ENCODE peak calls at places on chromosomes 1 and 21, in eight cellular contexts. K is colonic mucosa; C is hepatocyte; S is trophoblast cell; A is testis; P is lower lobe of right lung; H is CD4-positive, alpha-beta T cell; V is OCI-LY7. N is an unnamed sample.

GRCh38 chr1:206464456-206464964 is 5.8 kb upstream of the IKBKE start:
- DNase-seq in K (no peak), C (peak), S (no peak), A (no peak), P (no peak), H (no peak), V (no peak), N (no peak)

GRCh38 chr1:147541672-147542548 is 609 bp downstream of the BCL9 start:
- DNase-seq in K (peak), C (peak), S (no peak), A (peak), P (peak), H (peak), V (peak), N (peak)

GRCh38 chr1:156914440-156914856 is 6.0 kb upstream of the LRRC71 start:
- DNase-seq in K (no peak), C (peak), S (peak), A (no peak), P (peak), H (no peak), V (no peak), N (no peak)

GRCh38 chr1:56688522-56689026 is 43.5 kb downstream of the PRKAA2 start:
- DNase-seq in K (no peak), C (peak), S (peak), A (no peak), P (no peak), H (no peak), V (no peak), N (no peak)

GRCh38 chr21:19123053-19123452 is 719.5 kb upstream of the TMPRSS15 start:
- DNase-seq in K (no peak), C (no peak), S (no peak), A (no peak), P (no peak), H (no peak), V (no peak), N (no peak)

GRCh38 chr21:26949830-26950229 is 17.1 kb downstream of the ADAMTS5 start:
- DNase-seq in K (no peak), C (no peak), S (no peak), A (no peak), P (no peak), H (no peak), V (no peak), N (no peak)

GRCh38 chr1:231171623-231172197 is 9.9 kb downstream of the TRIM67 start:
- DNase-seq in K (no peak), C (no peak), S (peak), A (no peak), P (no peak), H (no peak), V (no peak), N (no peak)

GRCh38 chr21:41877901-41878830 is 978 bp downstream of the PRDM15 start:
- DNase-seq in K (peak), C (peak), S (no peak), A (peak), P (peak), H (no peak), V (peak), N (peak)

GRCh38 chr1:219347843-219348475 is 174.3 kb downstream of the LYPLAL1 start:
- DNase-seq in K (peak), C (no peak), S (no peak), A (peak), P (peak), H (no peak), V (no peak), N (peak)
- H3K27ac ChIP-seq in K (no peak), C (no peak), S (no peak), A (no peak), P (no peak), H (no peak), V (no peak), N (no peak)

DNA sequence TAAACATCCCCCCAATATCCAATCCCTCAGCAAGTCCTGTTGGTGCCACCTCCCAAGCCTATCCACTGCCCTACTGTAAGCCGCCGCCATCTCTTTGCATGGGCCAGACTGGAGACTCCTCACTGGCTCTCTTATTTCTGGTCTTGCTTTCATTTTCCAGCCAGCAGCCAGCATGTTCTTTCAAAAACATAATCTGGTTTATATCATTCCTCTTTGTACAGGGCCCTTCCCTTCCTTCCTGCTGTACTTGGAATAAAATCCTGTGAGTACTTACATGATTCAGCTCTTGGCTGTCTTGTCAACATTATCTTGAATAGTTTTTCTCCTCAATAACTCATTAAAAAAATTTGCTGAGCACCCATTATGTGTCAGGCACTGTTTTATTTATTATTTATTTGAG is 28.2 kb downstream of the TLR5 start:
- DNase-seq in K (no peak), C (no peak), S (no peak), A (peak), P (no peak), H (no peak), V (no peak), N (no peak)
- H3K27ac ChIP-seq in K (no peak), C (peak), S (no peak), A (no peak), P (peak), H (no peak), V (no peak), N (peak)

GRCh38 chr1:174957829-174958228 is 41.9 kb upstream of the CACYBP start:
- DNase-seq in K (no peak), C (no peak), S (no peak), A (no peak), P (no peak), H (no peak), V (no peak), N (no peak)
- H3K27ac ChIP-seq in K (no peak), C (no peak), S (no peak), A (no peak), P (no peak), H (no peak), V (peak), N (no peak)

GRCh38 chr1:6170742-6171201 is 9.3 kb downstream of the CHD5 start:
- DNase-seq in K (no peak), C (no peak), S (no peak), A (no peak), P (no peak), H (no peak), V (no peak), N (no peak)
- H3K27ac ChIP-seq in K (no peak), C (no peak), S (no peak), A (no peak), P (no peak), H (no peak), V (no peak), N (no peak)

GRCh38 chr1:162680419-162681126 is 48.3 kb downstream of the DDR2 start:
- DNase-seq in K (no peak), C (no peak), S (no peak), A (peak), P (no peak), H (no peak), V (no peak), N (no peak)

GRCh38 chr1:162682013-162682419 is 49.8 kb downstream of the DDR2 start:
- DNase-seq in K (no peak), C (no peak), S (no peak), A (no peak), P (no peak), H (no peak), V (no peak), N (no peak)

GRCh38 chr1:162679298-162679697 is 47.0 kb downstream of the DDR2 start:
- DNase-seq in K (no peak), C (no peak), S (no peak), A (no peak), P (no peak), H (no peak), V (no peak), N (no peak)

GRCh38 chr1:162678439-162678838 is 46.2 kb downstream of the DDR2 start:
- DNase-seq in K (no peak), C (peak), S (no peak), A (peak), P (no peak), H (no peak), V (no peak), N (peak)

GRCh38 chr1:162681127-162681435 is 48.8 kb downstream of the DDR2 start:
- DNase-seq in K (no peak), C (no peak), S (no peak), A (no peak), P (no peak), H (no peak), V (no peak), N (no peak)
- H3K27ac ChIP-seq in K (no peak), C (no peak), S (no peak), A (no peak), P (no peak), H (no peak), V (no peak), N (no peak)

GRCh38 chr1:182633031-182633430 is 28.8 kb upstream of the RGS16 start:
- DNase-seq in K (no peak), C (no peak), S (no peak), A (no peak), P (no peak), H (no peak), V (no peak), N (no peak)
- H3K27ac ChIP-seq in K (no peak), C (no peak), S (peak), A (no peak), P (no peak), H (no peak), V (peak), N (no peak)

DNA sequence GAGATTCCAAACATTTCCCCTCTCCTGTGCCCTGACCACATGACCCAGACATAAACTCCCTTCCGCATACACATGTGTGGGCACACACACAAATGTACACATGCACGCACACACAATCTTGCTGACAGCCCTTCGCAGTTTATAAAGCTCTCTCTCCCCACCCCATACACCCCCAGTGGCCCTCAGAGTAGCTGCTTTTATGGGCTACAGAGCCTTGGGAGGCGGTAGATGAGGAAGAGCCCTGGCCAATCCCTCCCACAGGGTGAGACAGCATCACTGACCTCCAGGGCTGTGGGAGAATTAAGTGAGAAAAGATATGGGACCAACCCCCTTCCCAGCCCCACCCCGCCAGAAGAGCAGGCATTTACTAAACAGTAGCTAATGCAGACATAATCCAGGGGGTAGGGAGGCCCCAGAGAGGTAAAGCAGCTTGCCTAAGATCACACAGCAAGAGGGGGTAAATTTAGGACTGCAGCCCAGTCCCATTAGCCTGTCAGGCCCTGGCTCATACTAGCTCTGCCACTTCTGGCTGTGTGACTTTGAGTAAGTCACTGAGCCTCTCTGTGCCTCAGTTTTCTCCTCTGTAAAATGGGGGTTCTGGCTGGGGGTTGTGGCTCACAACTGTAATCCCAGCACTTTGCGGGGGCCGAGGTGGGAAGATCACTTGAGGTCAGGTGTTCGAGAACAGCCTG is 5.1 kb downstream of the SDC3 start:
- DNase-seq in K (no peak), C (no peak), S (no peak), A (no peak), P (peak), H (no peak), V (no peak), N (no peak)
- H3K27ac ChIP-seq in K (no peak), C (no peak), S (no peak), A (no peak), P (peak), H (no peak), V (no peak), N (no peak)

DNA sequence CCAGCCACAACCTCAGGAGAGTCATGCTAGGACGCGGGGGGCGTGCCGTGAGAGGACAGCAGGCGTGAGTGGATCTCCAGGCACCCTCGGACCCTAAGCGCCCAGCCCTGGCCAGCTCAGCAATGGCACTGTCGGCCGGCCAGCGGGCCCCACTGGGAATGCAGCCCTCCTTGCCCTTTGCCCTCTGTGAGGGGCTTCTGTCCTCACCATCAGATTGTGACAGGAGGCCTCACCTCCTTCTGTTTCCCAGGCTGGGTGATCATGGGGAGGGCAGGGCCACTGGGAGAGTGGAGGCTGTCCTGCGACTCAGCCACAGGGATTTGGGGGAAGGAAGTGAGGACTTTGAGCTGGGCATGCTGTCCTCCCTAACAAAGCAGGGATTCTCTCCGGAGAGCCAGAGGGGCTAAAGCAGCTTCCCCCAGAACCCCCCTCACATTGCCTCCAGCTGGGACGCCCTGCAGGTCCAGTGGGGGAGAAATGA is 6.6 kb upstream of the LRRC3 start:
- DNase-seq in K (no peak), C (no peak), S (no peak), A (no peak), P (no peak), H (no peak), V (no peak), N (no peak)
- H3K27ac ChIP-seq in K (no peak), C (no peak), S (no peak), A (no peak), P (no peak), H (no peak), V (no peak), N (no peak)

N was measured in thyroid gland.